ENCODE peak calls at places on chromosomes 5 and 9, in seven cellular contexts. G is psoas muscle, H is breast epithelium, A is aorta, S is heart left ventricle, K is right lobe of liver, U is HepG2. W is an unnamed sample. For H3K27me3, the result is how much of the 10 kb centered on the place peaks cover.

GRCh38 chr9:124285903-124286291 is 28.1 kb downstream of the NEK6 start:
- DNase-seq in G (peak), H (peak), A (peak), S (peak), K (peak), U (no peak), W (peak)

GRCh38 chr5:159240301-159240870 is 22.7 kb upstream of the UBLCP1 start:
- DNase-seq in G (no peak), H (no peak), A (no peak), S (no peak), K (no peak), U (no peak), W (no peak)

GRCh38 chr9:36551868-36552267 is 20.8 kb upstream of the MELK start:
- DNase-seq in G (no peak), H (no peak), A (no peak), S (no peak), K (no peak), U (no peak), W (no peak)

GRCh38 chr5:74579215-74579614 is 61.3 kb downstream of the ENC1 start:
- DNase-seq in G (no peak), H (no peak), A (no peak), S (no peak), K (no peak), U (no peak), W (no peak)

GRCh38 chr5:170403675-170404074 is 14.5 kb upstream of the KCNMB1 start:
- DNase-seq in G (no peak), H (no peak), A (no peak), S (no peak), K (no peak), U (no peak), W (no peak)

GRCh38 chr5:160199410-160199911 is 29.8 kb upstream of the FABP6 start:
- DNase-seq in G (peak), H (peak), A (peak), S (peak), K (peak), U (no peak), W (peak)

GRCh38 chr5:101306391-101307137 is 403.5 kb upstream of the ST8SIA4 start:
- DNase-seq in G (no peak), H (no peak), A (no peak), S (no peak), K (no peak), U (no peak), W (no peak)

GRCh38 chr5:158133369-158133768 is 274.4 kb upstream of the CLINT1 start:
- DNase-seq in G (no peak), H (no peak), A (no peak), S (no peak), K (no peak), U (no peak), W (no peak)

GRCh38 chr5:83512051-83512745 is 40.7 kb downstream of the VCAN start:
- DNase-seq in G (no peak), H (no peak), A (no peak), S (no peak), K (no peak), U (no peak), W (no peak)

GRCh38 chr5:119274767-119275130 is 81.1 kb upstream of the TNFAIP8 start:
- DNase-seq in G (no peak), H (no peak), A (no peak), S (no peak), K (no peak), U (no peak), W (no peak)

GRCh38 chr5:94972268-94972667 is 312.6 kb downstream of the MCTP1 start:
- DNase-seq in G (no peak), H (no peak), A (no peak), S (no peak), K (no peak), U (no peak), W (no peak)

GRCh38 chr9:93657331-93658111 is 81.1 kb downstream of the PHF2 start:
- DNase-seq in G (peak), H (no peak), A (peak), S (peak), K (peak), U (no peak), W (no peak)

GRCh38 chr9:33750839-33751339 is 44.5 kb upstream of the PRSS3 start:
- DNase-seq in G (no peak), H (no peak), A (no peak), S (no peak), K (no peak), U (no peak), W (no peak)

GRCh38 chr9:2017459-2018161 is 2.5 kb downstream of the SMARCA2 start:
- DNase-seq in G (peak), H (peak), A (peak), S (peak), K (peak), U (peak), W (peak)

GRCh38 chr5:80343067-80343466 is 23.3 kb downstream of the SPZ1 start:
- DNase-seq in G (no peak), H (no peak), A (no peak), S (no peak), K (no peak), U (no peak), W (no peak)

GRCh38 chr5:146018461-146019375 is 82.3 kb downstream of the SH3RF2 start:
- DNase-seq in G (no peak), H (no peak), A (no peak), S (no peak), K (no peak), U (no peak), W (no peak)

GRCh38 chr5:156753846-156754245 is 96.2 kb upstream of the PPP1R2B start:
- DNase-seq in G (no peak), H (no peak), A (no peak), S (no peak), K (no peak), U (no peak), W (no peak)

GRCh38 chr5:10681605-10682428 is 79.2 kb downstream of the DAP start:
- DNase-seq in G (no peak), H (no peak), A (no peak), S (no peak), K (no peak), U (no peak), W (no peak)

GRCh38 chr5:14202462-14202861 is 59.3 kb downstream of the TRIO start:
- DNase-seq in G (no peak), H (no peak), A (no peak), S (no peak), K (no peak), U (no peak), W (no peak)

GRCh38 chr9:88651682-88652633 is 117.0 kb downstream of the NXNL2 start:
- DNase-seq in G (peak), H (peak), A (peak), S (peak), K (no peak), U (no peak), W (peak)

GRCh38 chr5:116454417-116454927 is 120.2 kb downstream of the SEMA6A start:
- DNase-seq in G (no peak), H (no peak), A (peak), S (no peak), K (no peak), U (no peak), W (no peak)

GRCh38 chr9:34891386-34891785 is 66.7 kb upstream of the PHF24 start:
- DNase-seq in G (no peak), H (no peak), A (no peak), S (no peak), K (no peak), U (no peak), W (no peak)
- H3K27me3 ChIP-seq in G (under half), H (under half), A (under half), S (under half), K (under half), U (under half), W (under half)

DNA sequence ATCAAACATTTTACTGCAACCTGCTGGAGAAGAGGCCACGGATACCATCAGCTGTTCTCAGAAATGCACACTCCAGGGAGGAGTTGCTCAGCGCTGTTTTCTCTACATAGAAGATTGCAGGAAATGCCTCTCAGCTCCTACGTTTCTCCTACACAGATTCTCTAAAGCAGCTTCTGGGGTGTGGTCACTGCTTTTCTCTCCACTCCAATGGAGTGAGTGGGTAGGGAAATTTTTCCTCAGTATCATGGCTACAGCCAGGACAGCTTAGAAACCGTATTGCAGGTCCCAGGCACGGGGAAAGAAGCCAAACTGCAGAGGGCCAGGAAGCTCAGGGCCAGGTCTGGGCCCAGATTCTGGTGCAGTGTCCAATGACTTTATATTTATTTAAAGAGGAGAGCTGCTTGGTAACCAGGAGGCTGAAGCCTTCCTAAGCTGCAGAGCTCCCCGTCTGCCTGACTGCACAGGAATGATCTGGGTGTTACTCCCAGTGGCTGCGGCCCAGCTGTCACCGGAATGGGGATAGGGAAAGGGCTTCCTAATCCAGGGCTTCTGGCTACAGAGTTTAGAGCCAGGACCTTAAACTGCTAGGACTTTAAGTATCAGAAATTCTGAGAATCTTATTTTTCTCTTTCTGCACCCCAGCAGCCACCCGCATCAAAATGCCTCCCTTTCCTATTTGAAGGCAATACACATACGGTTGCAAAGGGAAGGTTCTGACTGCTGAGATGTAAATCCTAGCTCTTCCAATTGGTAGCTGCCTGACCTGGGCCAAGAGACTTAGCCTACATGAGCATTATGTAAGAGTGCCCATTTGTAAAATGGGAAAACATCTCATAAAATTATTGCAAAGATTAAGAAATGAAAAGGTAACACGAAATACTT is 1.4 kb upstream of the SPTAN1 start:
- DNase-seq in G (peak), H (peak), A (peak), S (peak), K (no peak), U (no peak), W (no peak)
- H3K4me3 ChIP-seq in G (peak), H (peak), A (peak), S (peak), K (no peak), U (peak), W (no peak)

GRCh38 chr5:150651382-150651781 is 9.7 kb upstream of the MYOZ3 start:
- DNase-seq in G (no peak), H (no peak), A (peak), S (no peak), K (no peak), U (no peak), W (no peak)

GRCh38 chr5:150648294-150649107 is 8.0 kb downstream of the SYNPO start:
- DNase-seq in G (no peak), H (no peak), A (peak), S (peak), K (no peak), U (no peak), W (peak)

GRCh38 chr5:150650713-150651000 is 10.2 kb downstream of the SYNPO start:
- DNase-seq in G (no peak), H (no peak), A (no peak), S (no peak), K (no peak), U (no peak), W (no peak)

GRCh38 chr5:150649108-150649827 is 8.8 kb downstream of the SYNPO start:
- DNase-seq in G (peak), H (no peak), A (peak), S (peak), K (no peak), U (no peak), W (no peak)

DNA sequence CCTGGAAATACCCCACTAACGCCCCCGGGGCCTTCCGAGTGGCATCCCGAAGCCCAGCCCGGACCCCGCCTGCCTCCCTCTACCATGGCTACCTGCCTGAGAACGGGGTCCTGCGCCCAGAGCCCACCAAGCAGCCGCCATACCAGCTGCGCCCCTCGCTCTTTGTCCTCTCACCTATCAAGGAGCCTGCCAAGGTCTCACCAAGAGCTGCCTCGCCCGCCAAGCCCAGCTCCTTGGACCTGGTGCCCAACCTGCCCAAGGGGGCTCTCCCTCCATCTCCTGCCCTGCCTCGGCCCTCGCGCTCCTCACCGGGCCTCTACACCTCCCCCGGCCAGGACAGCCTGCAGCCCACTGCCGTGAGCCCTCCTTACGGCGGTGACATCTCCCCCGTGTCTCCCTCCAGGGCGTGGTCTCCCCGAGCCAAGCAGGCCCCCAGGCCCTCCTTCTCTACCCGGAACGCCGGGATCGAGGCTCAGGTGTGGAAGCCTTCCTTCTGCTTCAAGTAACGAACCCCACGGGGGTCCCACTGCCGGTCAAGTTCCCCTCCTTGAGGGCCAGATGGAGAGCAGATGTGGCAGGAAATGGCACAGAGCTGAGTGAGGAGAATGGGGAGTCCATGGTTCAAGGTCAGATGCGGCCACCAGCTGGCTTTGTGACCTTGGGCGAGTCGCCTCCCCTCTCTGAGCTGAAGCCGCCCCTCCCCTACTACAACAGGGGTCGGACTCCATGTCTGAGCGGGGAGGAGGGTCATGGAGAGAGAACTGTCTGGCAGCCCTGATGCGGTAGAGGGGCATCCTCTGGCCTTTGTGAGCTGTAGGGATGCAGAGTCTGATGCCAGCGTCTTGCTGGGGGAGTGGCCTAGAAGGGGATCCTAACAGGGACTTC is 9.6 kb downstream of the SYNPO start:
- DNase-seq in G (no peak), H (no peak), A (peak), S (no peak), K (no peak), U (no peak), W (no peak)
- H3K27me3 ChIP-seq in G (under half), H (under half), A (under half), S (under half), K (under half), U (under half), W (under half)

GRCh38 chr9:136343121-136343883 is 16.0 kb downstream of the GPSM1 start:
- DNase-seq in G (no peak), H (no peak), A (no peak), S (peak), K (no peak), U (no peak), W (peak)
- H3K4me3 ChIP-seq in G (no peak), H (peak), A (no peak), S (peak), K (no peak), U (no peak), W (no peak)

GRCh38 chr9:98929096-98929495 is 14.6 kb upstream of the COL15A1 start:
- DNase-seq in G (no peak), H (no peak), A (no peak), S (no peak), K (no peak), U (no peak), W (no peak)

GRCh38 chr9:98931990-98932389 is 11.7 kb upstream of the COL15A1 start:
- DNase-seq in G (no peak), H (no peak), A (no peak), S (no peak), K (no peak), U (no peak), W (no peak)

GRCh38 chr9:98931543-98931942 is 12.2 kb upstream of the COL15A1 start:
- DNase-seq in G (no peak), H (no peak), A (no peak), S (no peak), K (no peak), U (no peak), W (no peak)

GRCh38 chr9:98929866-98930265 is 13.8 kb upstream of the COL15A1 start:
- DNase-seq in G (no peak), H (no peak), A (no peak), S (peak), K (no peak), U (no peak), W (peak)

GRCh38 chr9:98930792-98931191 is 12.9 kb upstream of the COL15A1 start:
- DNase-seq in G (no peak), H (no peak), A (no peak), S (no peak), K (no peak), U (no peak), W (no peak)
- H3K27me3 ChIP-seq in G (under half), H (under half), A (under half), S (under half), K (under half), U (under half), W (under half)

GRCh38 chr9:97855486-97855875 is 2.5 kb downstream of the FOXE1 start:
- DNase-seq in G (no peak), H (no peak), A (no peak), S (no peak), K (no peak), U (no peak), W (no peak)
- H3K4me3 ChIP-seq in G (no peak), H (no peak), A (no peak), S (no peak), K (no peak), U (no peak), W (no peak)

DNA sequence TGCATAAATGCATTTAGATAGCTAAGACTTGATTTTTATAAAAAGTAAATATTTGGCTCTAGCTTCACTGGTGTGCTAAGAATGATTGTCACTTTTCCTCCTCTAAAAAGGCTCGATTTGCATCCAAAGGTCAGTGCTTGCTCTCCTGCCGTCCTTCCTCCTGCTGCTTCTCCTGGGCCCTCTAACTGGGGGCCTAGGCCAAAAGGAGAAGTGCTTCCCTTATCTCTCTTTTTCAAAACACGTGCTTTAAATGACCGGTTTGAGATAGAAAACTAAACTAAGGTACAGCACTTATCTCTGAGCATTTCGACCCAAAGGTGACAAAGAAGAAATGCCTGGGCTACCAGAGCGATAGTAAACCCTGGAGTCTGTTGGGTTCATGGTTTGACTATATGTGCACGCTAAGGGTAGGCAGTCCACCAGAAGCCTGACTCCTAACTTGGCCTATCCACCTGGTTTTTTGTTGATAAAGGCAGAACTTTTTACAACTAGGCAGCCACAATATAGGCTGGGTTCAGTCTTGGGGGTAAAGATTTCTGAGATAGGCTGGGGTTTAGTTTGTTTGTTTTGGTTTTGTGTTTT is 3.9 kb downstream of the NR2F1-AS1 start:
- DNase-seq in G (no peak), H (no peak), A (no peak), S (no peak), K (no peak), U (no peak), W (no peak)
- H3K27me3 ChIP-seq in G (under half), H (half or more), A (under half), S (half or more), K (under half), U (under half), W (under half)

GRCh38 chr5:141359790-141360426 is at the start of gene PCDHGB2:
- DNase-seq in G (no peak), H (no peak), A (no peak), S (no peak), K (no peak), U (peak), W (no peak)

GRCh38 chr5:141363952-141364660 is at the start of gene PCDHGA5:
- DNase-seq in G (no peak), H (no peak), A (no peak), S (no peak), K (no peak), U (no peak), W (no peak)

GRCh38 chr5:141362719-141363118 is 1.2 kb upstream of the PCDHGA5 start:
- DNase-seq in G (no peak), H (no peak), A (no peak), S (no peak), K (no peak), U (no peak), W (no peak)

GRCh38 chr5:141356950-141357349 is 2.1 kb downstream of the PCDHGA4 start:
- DNase-seq in G (peak), H (no peak), A (no peak), S (no peak), K (no peak), U (no peak), W (no peak)

DNA sequence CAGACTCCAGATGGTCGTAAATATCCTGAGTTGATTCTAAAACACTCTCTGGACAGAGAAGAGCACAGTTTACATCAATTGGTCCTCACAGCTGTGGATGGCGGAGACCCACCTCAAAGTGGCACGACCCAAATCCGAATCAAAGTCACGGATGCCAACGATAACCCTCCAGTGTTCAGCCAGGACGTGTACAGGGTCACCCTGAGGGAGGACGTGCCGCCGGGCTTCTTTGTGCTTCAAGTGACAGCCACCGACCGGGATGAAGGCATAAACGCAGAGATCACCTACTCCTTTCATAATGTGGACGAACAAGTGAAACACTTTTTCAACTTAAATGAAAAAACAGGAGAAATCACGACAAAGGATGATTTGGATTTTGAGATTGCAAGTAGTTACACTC is 891 bp downstream of the PCDHGB2 start:
- DNase-seq in G (no peak), H (no peak), A (no peak), S (no peak), K (no peak), U (no peak), W (no peak)
- H3K4me3 ChIP-seq in G (peak), H (peak), A (no peak), S (peak), K (no peak), U (no peak), W (no peak)

GRCh38 chr9:16868706-16869105 is 1.8 kb downstream of the BNC2 start:
- DNase-seq in G (no peak), H (no peak), A (no peak), S (no peak), K (no peak), U (no peak), W (no peak)

GRCh38 chr9:16869140-16869903 is 1.1 kb downstream of the BNC2 start:
- DNase-seq in G (no peak), H (no peak), A (no peak), S (no peak), K (no peak), U (no peak), W (no peak)

GRCh38 chr9:16871358-16872151 is 1.1 kb upstream of the BNC2 start:
- DNase-seq in G (peak), H (no peak), A (peak), S (peak), K (peak), U (no peak), W (peak)

GRCh38 chr9:16870606-16871357 is at the start of gene BNC2:
- DNase-seq in G (peak), H (no peak), A (peak), S (peak), K (peak), U (no peak), W (peak)

GRCh38 chr9:16869961-16870605 is 387 bp downstream of the BNC2 start:
- DNase-seq in G (no peak), H (no peak), A (peak), S (no peak), K (no peak), U (no peak), W (no peak)
- H3K27me3 ChIP-seq in G (under half), H (under half), A (under half), S (under half), K (under half), U (under half), W (under half)